ENCODE peak calls at places on chromosomes 5 and 9, in six cellular contexts. J, S, I, K, C and P are unnamed samples.
A peak's percentile ranks its signal among the peaks of the same experiment; 100 is the strongest.

GRCh38 chr5:201672-202071 is 10.4 kb downstream of the LRRC14B start:
- DNase-seq in J (no peak), S (no peak), I (no peak), K (no peak), C (no peak), P (no peak)

GRCh38 chr9:125924351-125924750 is 177.2 kb downstream of the PBX3 start:
- DNase-seq in J (no peak), S (no peak), I (no peak), K (no peak), C (no peak), P (no peak)

GRCh38 chr5:8719797-8720196 is 826.1 kb downstream of the SEMA5A start:
- DNase-seq in J (no peak), S (no peak), I (no peak), K (no peak), C (no peak), P (no peak)

GRCh38 chr5:54718647-54719046 is 201.1 kb downstream of the SNX18 start:
- DNase-seq in J (no peak), S (no peak), I (no peak), K (no peak), C (no peak), P (no peak)

GRCh38 chr9:117681827-117682226 is 22.4 kb upstream of the TLR4 start:
- DNase-seq in J (no peak), S (no peak), I (no peak), K (no peak), C (no peak), P (no peak)

GRCh38 chr9:92724528-92725265 is 39.9 kb downstream of the BICD2 start:
- DNase-seq in J (no peak), S (no peak), I (no peak), K (no peak), C (no peak), P (no peak)

GRCh38 chr9:77712533-77713130 is 64.5 kb upstream of the GNA14 start:
- DNase-seq in J (no peak), S (no peak), I (no peak), K (no peak), C (no peak), P (no peak)

GRCh38 chr5:10364186-10364689 is 10.7 kb downstream of the MARCHF6 start:
- DNase-seq in J (no peak), S (no peak), I (no peak), K (no peak), C (no peak), P (no peak)

GRCh38 chr9:2461886-2462285 is 159.7 kb upstream of the VLDLR start:
- DNase-seq in J (no peak), S (no peak), I (no peak), K (no peak), C (no peak), P (no peak)

GRCh38 chr9:120917989-120918630 is 8.5 kb downstream of the TRAF1 start:
- DNase-seq in J (no peak), S (no peak), I (peak; percentile 12), K (no peak), C (no peak), P (no peak)